ENCODE peak calls at places on chromosomes 6 and 20, in four cellular contexts. B is Peyer's patch, T is left cardiac atrium, V is RPMI7951. O is an unnamed sample.

GRCh38 chr20:10074513-10074912 is 39.7 kb downstream of the ANKEF1 start:
- DNase-seq in B (no peak), T (peak; percentile 41), V (peak; percentile 97), O (peak; percentile 84)

GRCh38 chr6:78810146-78810545 is 57.2 kb upstream of the IRAK1BP1 start:
- DNase-seq in B (no peak), T (no peak), V (peak; percentile 34), O (peak; percentile 56)

GRCh38 chr6:75431379-75431778 is 62.2 kb downstream of the FILIP1 start:
- DNase-seq in B (no peak), T (no peak), V (no peak), O (peak; percentile 39)

GRCh38 chr6:26472549-26473245 is 14.9 kb downstream of the BTN2A1 start:
- DNase-seq in B (no peak), T (no peak), V (no peak), O (no peak)

GRCh38 chr6:142013875-142014495 is 118.7 kb upstream of the GJE1 start:
- DNase-seq in B (no peak), T (no peak), V (peak; percentile 48), O (no peak)

GRCh38 chr6:154229796-154230195 is 126.8 kb downstream of the IPCEF1 start:
- DNase-seq in B (no peak), T (no peak), V (peak; percentile 10), O (no peak)

GRCh38 chr20:63054695-63055240 is 48.0 kb upstream of the BHLHE23 start:
- DNase-seq in B (no peak), T (peak; percentile 7), V (no peak), O (no peak)

GRCh38 chr6:24721461-24722215 is 2.7 kb upstream of the C6orf62 start:
- DNase-seq in B (peak; percentile 87), T (peak; percentile 90), V (no peak), O (no peak)

GRCh38 chr6:129251669-129252376 is 368.9 kb downstream of the LAMA2 start:
- DNase-seq in B (peak; percentile 17), T (no peak), V (peak; percentile 63), O (peak; percentile 76)